ENCODE peak calls at places on chromosomes 16 and 17, in five cellular contexts. U, I, A, X and T are unnamed samples.

GRCh38 chr16:12869681-12870427 is 31.5 kb upstream of the SHISA9 start:
- DNase-seq in U (no peak), I (no peak), A (no peak), X (no peak), T (no peak)

GRCh38 chr17:59892251-59892848 is 393 bp downstream of the TUBD1 start:
- DNase-seq in U (no peak), I (no peak), A (peak), X (no peak), T (no peak)

GRCh38 chr17:81044764-81045589 is 10.0 kb downstream of the BAIAP2 start:
- DNase-seq in U (peak), I (no peak), A (no peak), X (peak), T (no peak)

GRCh38 chr16:89019511-89019910 is 42.5 kb upstream of the CBFA2T3 start:
- DNase-seq in U (no peak), I (no peak), A (no peak), X (no peak), T (no peak)

GRCh38 chr16:88533945-88534641 is 36.1 kb upstream of the ZC3H18 start:
- DNase-seq in U (peak), I (peak), A (peak), X (peak), T (peak)

GRCh38 chr17:50308666-50309065 is 34.4 kb downstream of the TMEM92 start:
- DNase-seq in U (no peak), I (no peak), A (no peak), X (peak), T (no peak)

GRCh38 chr17:58329808-58330543 is 1.4 kb upstream of the TSPOAP1 start:
- DNase-seq in U (no peak), I (no peak), A (no peak), X (no peak), T (no peak)

GRCh38 chr16:86783626-86784266 is 205.4 kb downstream of the FOXL1 start:
- DNase-seq in U (peak), I (no peak), A (no peak), X (no peak), T (no peak)